ENCODE peak calls at places on chromosome 20, in four cellular contexts. One of them, this sample, is unnamed. For H3K4me1, the result is how much of the 10 kb centered on the place peaks cover.

GRCh38 chr20:21739682-21740081 is 34.2 kb downstream of the PAX1 start:
- DNase-seq in CD8-positive, alpha-beta T cell: no peak
- DNase-seq in right cardiac atrium: no peak
- DNase-seq in Peyer's patch: no peak
- DNase-seq in this sample: no peak

GRCh38 chr20:37042986-37043972 is 52.5 kb downstream of the RBL1 start:
- DNase-seq in CD8-positive, alpha-beta T cell: peak
- DNase-seq in right cardiac atrium: no peak
- DNase-seq in Peyer's patch: peak
- DNase-seq in this sample: no peak

GRCh38 chr20:43383026-43383795 is 74.5 kb upstream of the SRSF6 start:
- DNase-seq in CD8-positive, alpha-beta T cell: no peak
- DNase-seq in right cardiac atrium: peak
- DNase-seq in Peyer's patch: no peak
- DNase-seq in this sample: no peak

GRCh38 chr20:62952373-62953166 is at the start of gene SLC17A9:
- DNase-seq in CD8-positive, alpha-beta T cell: peak
- DNase-seq in right cardiac atrium: peak
- DNase-seq in Peyer's patch: peak
- DNase-seq in this sample: peak

GRCh38 chr20:44627364-44628010 is 24.0 kb downstream of the ADA start:
- DNase-seq in CD8-positive, alpha-beta T cell: no peak
- DNase-seq in right cardiac atrium: no peak
- DNase-seq in Peyer's patch: no peak
- DNase-seq in this sample: no peak

GRCh38 chr20:701401-702129 is 26.0 kb upstream of the SCRT2 start:
- DNase-seq in CD8-positive, alpha-beta T cell: no peak
- DNase-seq in right cardiac atrium: no peak
- DNase-seq in Peyer's patch: no peak
- DNase-seq in this sample: no peak

GRCh38 chr20:63274381-63275228 is 2.0 kb downstream of the ARFGAP1 start:
- DNase-seq in CD8-positive, alpha-beta T cell: no peak
- DNase-seq in right cardiac atrium: no peak
- DNase-seq in Peyer's patch: no peak
- DNase-seq in this sample: no peak

GRCh38 chr20:62360854-62361798 is 6.0 kb downstream of the LAMA5 start:
- DNase-seq in CD8-positive, alpha-beta T cell: no peak
- DNase-seq in right cardiac atrium: peak
- DNase-seq in Peyer's patch: no peak
- DNase-seq in this sample: peak

GRCh38 chr20:57332105-57333089 is 2.8 kb downstream of the SPO11 start:
- DNase-seq in CD8-positive, alpha-beta T cell: no peak
- DNase-seq in right cardiac atrium: no peak
- DNase-seq in Peyer's patch: no peak
- DNase-seq in this sample: no peak

GRCh38 chr20:23226612-23227265 is 123.9 kb upstream of the NXT1 start:
- DNase-seq in CD8-positive, alpha-beta T cell: no peak
- DNase-seq in right cardiac atrium: no peak
- DNase-seq in Peyer's patch: no peak
- DNase-seq in this sample: no peak

GRCh38 chr20:45044084-45044573 is 56.8 kb downstream of the KCNS1 start:
- DNase-seq in CD8-positive, alpha-beta T cell: peak
- DNase-seq in right cardiac atrium: no peak
- DNase-seq in Peyer's patch: no peak
- DNase-seq in this sample: peak

GRCh38 chr20:56429496-56429895 is 17.4 kb downstream of the CASS4 start:
- DNase-seq in CD8-positive, alpha-beta T cell: no peak
- DNase-seq in right cardiac atrium: no peak
- DNase-seq in Peyer's patch: no peak
- DNase-seq in this sample: no peak

DNA sequence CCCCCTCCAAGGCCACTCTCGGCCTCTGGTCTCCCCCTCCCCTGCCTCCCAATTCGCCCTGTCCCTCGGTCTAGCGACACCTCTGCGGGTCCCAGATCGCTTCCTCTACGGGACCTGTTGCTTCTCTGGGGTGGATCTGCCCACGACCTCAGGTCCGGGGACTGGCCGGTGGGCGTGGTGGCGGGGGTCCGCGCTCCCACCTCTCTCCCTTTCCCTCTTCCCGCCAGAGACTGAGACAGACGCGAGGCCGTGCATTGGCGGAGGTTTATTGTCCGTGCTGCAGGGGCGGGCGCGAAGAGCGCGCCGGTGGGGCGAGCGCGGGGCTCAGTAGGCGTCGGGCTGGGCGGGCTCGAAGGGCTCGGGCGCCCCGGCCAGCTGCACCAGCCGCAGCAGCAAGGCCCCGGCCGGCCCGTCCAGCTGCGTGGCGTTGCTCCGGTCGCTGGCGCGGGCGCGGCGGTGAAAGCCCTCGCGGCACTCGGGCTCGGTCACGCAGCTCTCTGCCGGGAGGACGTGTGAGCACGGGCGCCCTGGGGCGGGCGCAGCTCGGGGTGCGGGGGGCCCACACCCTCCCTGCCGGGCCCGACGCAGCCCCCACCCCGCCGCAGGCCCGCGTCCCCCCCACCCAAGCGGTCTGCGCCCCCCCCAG is 2.1 kb downstream of the AVP start:
- DNase-seq in CD8-positive, alpha-beta T cell: no peak
- DNase-seq in right cardiac atrium: peak
- DNase-seq in Peyer's patch: no peak
- DNase-seq in this sample: no peak
- H3K4me3 ChIP-seq in CD8-positive, alpha-beta T cell: peak
- H3K4me3 ChIP-seq in right cardiac atrium: peak
- H3K4me3 ChIP-seq in Peyer's patch: peak
- H3K4me3 ChIP-seq in this sample: no peak

DNA sequence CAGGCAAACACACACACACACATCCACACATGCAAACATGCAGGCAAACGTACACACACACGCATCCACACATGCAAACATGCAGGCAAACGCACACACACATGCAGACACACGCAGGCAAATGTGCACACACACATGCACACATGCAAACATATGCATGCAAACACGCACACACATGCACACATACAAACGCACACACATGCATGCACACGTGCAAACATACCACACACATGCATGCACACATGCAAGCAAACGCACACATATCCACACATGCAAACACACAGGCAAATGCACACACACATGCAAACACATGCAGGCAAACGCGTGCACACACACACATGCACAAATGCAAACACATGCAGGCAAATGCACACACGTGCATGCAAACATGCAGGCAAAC is 46.9 kb upstream of the RIN2 start:
- DNase-seq in CD8-positive, alpha-beta T cell: no peak
- DNase-seq in right cardiac atrium: no peak
- DNase-seq in Peyer's patch: no peak
- DNase-seq in this sample: no peak
- H3K4me1 ChIP-seq in CD8-positive, alpha-beta T cell: under half
- H3K4me1 ChIP-seq in right cardiac atrium: under half
- H3K4me1 ChIP-seq in Peyer's patch: under half
- H3K4me1 ChIP-seq in this sample: under half

DNA sequence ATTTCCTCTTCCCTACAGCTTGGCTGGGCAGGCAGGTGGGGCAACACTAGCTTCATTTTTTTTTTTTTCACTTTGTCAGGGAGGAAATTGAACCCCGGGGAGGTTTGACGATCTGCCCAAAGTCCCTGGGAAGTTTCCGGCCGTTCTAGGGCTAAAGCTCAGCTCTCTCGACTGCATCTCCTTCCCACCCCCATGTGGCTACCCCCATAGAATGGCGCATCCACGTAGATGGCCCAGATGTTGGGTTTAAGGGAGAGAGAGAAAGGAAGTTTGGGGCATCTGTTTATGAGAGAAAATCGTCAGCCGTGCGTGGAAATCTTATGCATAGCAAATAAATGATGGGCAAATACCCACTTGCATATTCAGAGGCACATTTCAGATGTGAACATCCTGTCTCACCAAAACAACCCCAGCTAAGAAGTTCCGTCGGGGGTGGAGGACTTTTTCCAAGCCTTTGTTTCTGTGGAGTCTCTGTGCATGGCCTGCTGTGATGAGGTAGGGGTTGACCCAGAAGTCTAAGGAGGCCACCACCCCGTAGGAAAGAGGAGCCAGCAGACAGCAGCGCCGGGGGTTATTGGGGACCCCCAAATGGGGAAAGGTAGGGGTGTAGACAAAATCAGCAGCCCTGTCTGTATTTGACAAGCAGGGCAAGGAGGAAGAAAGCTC is 40.5 kb upstream of the ZNF831 start:
- DNase-seq in CD8-positive, alpha-beta T cell: peak
- DNase-seq in right cardiac atrium: no peak
- DNase-seq in Peyer's patch: peak
- DNase-seq in this sample: no peak
- H3K4me3 ChIP-seq in CD8-positive, alpha-beta T cell: peak
- H3K4me3 ChIP-seq in right cardiac atrium: no peak
- H3K4me3 ChIP-seq in Peyer's patch: peak
- H3K4me3 ChIP-seq in this sample: no peak

GRCh38 chr20:47335251-47336012 is 21.1 kb downstream of the ZMYND8 start:
- DNase-seq in CD8-positive, alpha-beta T cell: no peak
- DNase-seq in right cardiac atrium: no peak
- DNase-seq in Peyer's patch: no peak
- DNase-seq in this sample: no peak
- H3K4me1 ChIP-seq in CD8-positive, alpha-beta T cell: under half
- H3K4me1 ChIP-seq in right cardiac atrium: under half
- H3K4me1 ChIP-seq in Peyer's patch: half or more
- H3K4me1 ChIP-seq in this sample: under half

DNA sequence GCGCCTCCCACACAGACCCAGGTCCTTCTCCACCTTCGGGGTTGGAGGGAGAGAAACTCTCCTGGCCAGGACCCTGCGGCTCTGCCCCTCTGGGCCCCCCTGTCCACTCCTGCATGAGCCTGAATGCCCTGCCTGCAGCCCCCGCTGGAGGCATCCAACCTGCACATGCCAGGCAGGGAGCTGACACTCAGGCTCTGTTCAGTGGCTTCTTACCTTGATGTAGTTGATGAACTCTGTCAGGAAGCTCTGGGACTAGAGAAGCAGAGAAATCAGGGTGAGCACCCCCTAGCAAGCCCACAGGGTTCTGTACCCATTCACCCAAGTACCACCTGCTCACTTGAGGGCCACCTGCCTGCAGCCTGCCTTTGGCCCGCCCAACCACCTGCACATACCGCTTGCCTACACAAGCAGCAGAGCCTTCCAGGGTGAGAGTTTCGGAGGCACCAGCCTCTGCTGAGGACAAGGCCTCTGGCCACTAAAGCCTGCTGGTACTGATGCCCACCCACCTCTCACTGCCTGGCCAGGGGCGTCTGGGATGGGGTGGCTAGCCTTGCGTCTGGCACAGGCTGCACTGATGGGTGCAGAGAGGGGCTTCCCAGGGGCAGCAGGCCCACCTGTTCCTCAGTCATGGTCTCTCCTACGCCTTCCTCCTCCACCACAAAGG is 9.7 kb downstream of the DDRGK1 start:
- DNase-seq in CD8-positive, alpha-beta T cell: no peak
- DNase-seq in right cardiac atrium: peak
- DNase-seq in Peyer's patch: no peak
- DNase-seq in this sample: no peak
- H3K4me3 ChIP-seq in CD8-positive, alpha-beta T cell: no peak
- H3K4me3 ChIP-seq in right cardiac atrium: no peak
- H3K4me3 ChIP-seq in Peyer's patch: no peak
- H3K4me3 ChIP-seq in this sample: no peak

GRCh38 chr20:38806855-38807655 is 1.6 kb downstream of the PPP1R16B start:
- DNase-seq in CD8-positive, alpha-beta T cell: peak
- DNase-seq in right cardiac atrium: peak
- DNase-seq in Peyer's patch: peak
- DNase-seq in this sample: no peak

GRCh38 chr20:38811769-38812168 is 6.3 kb downstream of the PPP1R16B start:
- DNase-seq in CD8-positive, alpha-beta T cell: no peak
- DNase-seq in right cardiac atrium: no peak
- DNase-seq in Peyer's patch: no peak
- DNase-seq in this sample: no peak

GRCh38 chr20:38810926-38811325 is 5.4 kb downstream of the PPP1R16B start:
- DNase-seq in CD8-positive, alpha-beta T cell: no peak
- DNase-seq in right cardiac atrium: no peak
- DNase-seq in Peyer's patch: no peak
- DNase-seq in this sample: no peak

GRCh38 chr20:38812182-38812581 is 6.7 kb downstream of the PPP1R16B start:
- DNase-seq in CD8-positive, alpha-beta T cell: no peak
- DNase-seq in right cardiac atrium: no peak
- DNase-seq in Peyer's patch: no peak
- DNase-seq in this sample: no peak

GRCh38 chr20:38809942-38810341 is 4.4 kb downstream of the PPP1R16B start:
- DNase-seq in CD8-positive, alpha-beta T cell: no peak
- DNase-seq in right cardiac atrium: no peak
- DNase-seq in Peyer's patch: no peak
- DNase-seq in this sample: no peak
- H3K4me1 ChIP-seq in CD8-positive, alpha-beta T cell: under half
- H3K4me1 ChIP-seq in right cardiac atrium: under half
- H3K4me1 ChIP-seq in Peyer's patch: under half
- H3K4me1 ChIP-seq in this sample: under half

GRCh38 chr20:51487525-51488279 is 54.8 kb downstream of the NFATC2 start:
- DNase-seq in CD8-positive, alpha-beta T cell: no peak
- DNase-seq in right cardiac atrium: no peak
- DNase-seq in Peyer's patch: no peak
- DNase-seq in this sample: no peak
- H3K4me3 ChIP-seq in CD8-positive, alpha-beta T cell: no peak
- H3K4me3 ChIP-seq in right cardiac atrium: no peak
- H3K4me3 ChIP-seq in Peyer's patch: no peak
- H3K4me3 ChIP-seq in this sample: no peak

DNA sequence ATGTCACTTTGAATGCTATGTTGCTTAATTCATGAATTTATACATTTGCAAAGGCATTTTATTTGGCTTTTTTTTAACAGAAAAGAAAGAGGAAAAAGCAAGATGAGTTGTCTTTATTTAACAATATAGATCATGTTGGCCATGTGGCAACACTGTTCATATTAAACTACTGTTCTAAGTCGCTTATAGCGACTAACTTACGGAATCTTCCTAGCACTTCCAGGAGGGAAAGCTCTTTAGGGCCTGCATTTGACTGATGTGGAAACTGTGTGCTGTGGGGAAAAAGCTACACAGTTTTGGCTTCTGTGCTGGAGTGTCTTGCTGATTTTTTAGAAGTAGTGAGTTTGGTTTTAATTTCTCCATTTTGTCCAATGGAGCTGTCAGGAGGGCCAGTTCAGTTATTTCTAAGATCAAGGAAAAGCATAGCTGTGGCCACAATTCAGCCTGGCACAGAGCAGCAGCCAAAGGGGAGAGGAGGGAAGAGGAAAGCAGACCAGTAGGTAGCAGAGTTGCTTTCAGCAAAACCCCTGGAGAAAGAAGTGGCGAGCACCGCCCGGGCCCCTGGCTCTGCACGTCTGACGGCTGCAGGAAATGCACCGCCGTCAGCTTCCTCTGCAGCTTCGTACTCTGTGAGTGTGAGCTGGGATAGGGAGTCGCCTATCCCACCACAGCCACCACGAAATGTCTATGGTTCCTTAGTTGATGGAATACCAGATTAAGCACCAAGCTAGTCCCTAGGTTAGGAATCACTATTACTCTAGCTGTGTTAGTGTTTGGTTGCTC is 80.2 kb upstream of the NAA20 start:
- DNase-seq in CD8-positive, alpha-beta T cell: peak
- DNase-seq in right cardiac atrium: peak
- DNase-seq in Peyer's patch: peak
- DNase-seq in this sample: no peak
- H3K4me1 ChIP-seq in CD8-positive, alpha-beta T cell: under half
- H3K4me1 ChIP-seq in right cardiac atrium: under half
- H3K4me1 ChIP-seq in Peyer's patch: under half
- H3K4me1 ChIP-seq in this sample: under half